ENCODE peak calls at places on chromosome 18, in eight cellular contexts. D is tibial artery, S is HFF-Myc, J is nephron progenitor cell, H is left ventricle myocardium inferior, B is GM12865, A is mucosa of descending colon, R is uterus. K is an unnamed sample.

GRCh38 chr18:49849331-49850217 is 36.2 kb upstream of the ACAA2 start:
- DNase-seq in B (no peak), D (no peak), A (peak; percentile 90), S (peak; percentile 97), H (peak; percentile 31), R (no peak), J (peak; percentile 26), K (no peak)

GRCh38 chr18:26258711-26259110 is 32.5 kb downstream of the TAF4B start:
- DNase-seq in A (no peak), B (no peak), S (no peak), J (no peak), R (no peak), D (no peak), H (no peak), K (no peak)

GRCh38 chr18:38525039-38525438 is 959.4 kb upstream of the CELF4 start:
- DNase-seq in B (peak; percentile 39), D (no peak), A (no peak), H (no peak), J (no peak), S (no peak), R (no peak), K (no peak)

GRCh38 chr18:60019463-60019840 is 119.7 kb downstream of the PMAIP1 start:
- DNase-seq in D (no peak), A (no peak), R (no peak), H (no peak), J (no peak), B (no peak), S (peak; percentile 29), K (no peak)

GRCh38 chr18:78647018-78647417 is 332.6 kb upstream of the SALL3 start:
- DNase-seq in B (no peak), S (no peak), A (no peak), H (no peak), J (no peak), R (no peak), D (no peak), K (no peak)

GRCh38 chr18:68147728-68148127 is 567.2 kb downstream of the TMX3 start:
- DNase-seq in J (no peak), H (no peak), D (no peak), A (no peak), R (no peak), S (no peak), B (no peak), K (no peak)

GRCh38 chr18:8423051-8423558 is 186.1 kb upstream of the RAB12 start:
- DNase-seq in H (no peak), R (no peak), B (no peak), D (no peak), A (no peak), J (no peak), S (peak; percentile 26), K (no peak)

GRCh38 chr18:72376256-72376655 is 167.9 kb downstream of the CBLN2 start:
- DNase-seq in A (no peak), R (no peak), D (no peak), B (no peak), H (no peak), S (no peak), J (no peak), K (no peak)

GRCh38 chr18:50356036-50356945 is 18.6 kb upstream of the SKA1 start:
- DNase-seq in J (no peak), H (no peak), D (no peak), S (no peak), B (peak; percentile 86), A (no peak), R (no peak), K (no peak)

GRCh38 chr18:58195278-58195721 is 151.3 kb downstream of the NEDD4L start:
- DNase-seq in H (no peak), J (peak; percentile 30), A (peak; percentile 67), R (peak; percentile 28), D (no peak), B (peak; percentile 5), S (no peak), K (no peak)

GRCh38 chr18:56550121-56550520 is 88.3 kb downstream of the TXNL1 start:
- DNase-seq in D (no peak), S (no peak), H (no peak), J (no peak), R (no peak), B (no peak), A (no peak), K (no peak)

GRCh38 chr18:79203017-79203605 is 133.9 kb downstream of the ATP9B start:
- DNase-seq in H (no peak), A (no peak), R (no peak), D (no peak), J (no peak), B (no peak), S (no peak), K (no peak)

GRCh38 chr18:46480187-46480586 is 176.8 kb downstream of the LOXHD1 start:
- DNase-seq in B (no peak), D (no peak), A (no peak), J (no peak), S (no peak), H (no peak), R (no peak), K (no peak)

GRCh38 chr18:49021433-49022129 is 70.8 kb upstream of the SMAD7 start:
- DNase-seq in A (peak; percentile 87), B (peak; percentile 75), J (no peak), R (no peak), H (peak; percentile 38), D (no peak), S (no peak), K (no peak)

GRCh38 chr18:62277045-62277444 is 48.1 kb upstream of the TNFRSF11A start:
- DNase-seq in D (no peak), B (peak; percentile 16), H (no peak), A (no peak), S (no peak), R (no peak), J (no peak), K (no peak)

GRCh38 chr18:29309352-29309751 is 1132.4 kb upstream of the CDH2 start:
- DNase-seq in J (no peak), A (no peak), D (no peak), R (no peak), S (no peak), B (no peak), H (no peak), K (no peak)

GRCh38 chr18:57784816-57785144 is 18.3 kb downstream of the ATP8B1 start:
- DNase-seq in B (no peak), A (no peak), D (no peak), J (no peak), H (no peak), S (no peak), R (no peak), K (no peak)

GRCh38 chr18:28201056-28201455 is 24.1 kb upstream of the CDH2 start:
- DNase-seq in H (no peak), A (no peak), D (no peak), J (no peak), S (no peak), R (no peak), B (no peak), K (no peak)

GRCh38 chr18:74040008-74040407 is 107.6 kb downstream of the FBXO15 start:
- DNase-seq in J (no peak), R (no peak), H (no peak), A (no peak), S (no peak), D (no peak), B (no peak), K (no peak)

GRCh38 chr18:37442477-37442876 is 123.1 kb downstream of the CELF4 start:
- DNase-seq in S (no peak), R (no peak), H (no peak), B (no peak), D (no peak), A (no peak), J (no peak), K (no peak)

DNA sequence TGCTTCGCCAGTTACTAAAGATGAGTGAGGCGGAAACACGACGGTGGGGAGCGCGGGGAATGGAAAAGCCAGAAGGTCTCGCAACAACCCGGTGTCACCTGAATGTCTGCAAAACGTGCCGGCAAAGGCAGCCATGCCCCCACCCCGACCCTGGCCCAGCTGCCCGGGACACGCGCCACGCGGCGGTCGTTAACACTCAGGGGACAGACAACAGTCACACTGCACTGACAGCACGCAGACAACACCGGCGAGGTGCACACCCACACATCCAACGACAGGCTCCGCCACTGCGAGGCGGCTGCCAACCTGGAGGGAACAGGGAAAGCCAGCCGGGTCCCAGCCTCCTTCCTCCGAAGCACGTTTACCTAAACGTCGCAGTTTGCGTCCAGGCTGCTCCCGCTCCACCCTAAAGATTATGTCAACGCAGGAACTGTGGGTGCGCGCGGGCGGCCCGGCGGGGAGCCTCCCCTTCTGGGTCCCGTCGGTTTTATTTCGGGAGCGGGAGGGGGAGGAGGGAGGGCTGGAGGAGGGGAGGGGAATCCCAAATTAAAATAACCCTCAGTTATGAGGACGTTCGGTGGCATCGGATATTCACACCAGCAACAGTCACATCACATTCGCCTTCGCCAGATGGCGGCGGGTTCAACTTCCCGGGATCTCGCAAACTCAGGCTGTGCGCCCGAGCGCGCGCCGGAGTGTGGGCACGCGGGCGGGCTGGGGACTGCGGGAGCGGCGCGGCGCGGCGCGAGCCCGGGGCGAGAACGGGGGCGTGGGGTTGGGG is 694 bp downstream of the PTGR3 start:
- DNase-seq in A (peak; percentile 73), S (no peak), B (peak; percentile 62), R (peak; percentile 45), H (peak; percentile 58), J (peak; percentile 57), D (peak; percentile 48), K (peak; percentile 45)
- TF ChIP-seq CTCF in A (no peak), S (no peak), B (no peak), R (peak; percentile 4), H (peak; percentile 27), J (no peak), D (no peak), K (peak; percentile 18)

GRCh38 chr18:51801515-51801914 is 538.5 kb upstream of the DCC start:
- DNase-seq in R (no peak), J (no peak), D (no peak), B (no peak), H (no peak), S (no peak), A (no peak), K (no peak)
- TF ChIP-seq CTCF in R (no peak), J (no peak), D (no peak), B (no peak), H (no peak), S (no peak), A (no peak), K (no peak)

DNA sequence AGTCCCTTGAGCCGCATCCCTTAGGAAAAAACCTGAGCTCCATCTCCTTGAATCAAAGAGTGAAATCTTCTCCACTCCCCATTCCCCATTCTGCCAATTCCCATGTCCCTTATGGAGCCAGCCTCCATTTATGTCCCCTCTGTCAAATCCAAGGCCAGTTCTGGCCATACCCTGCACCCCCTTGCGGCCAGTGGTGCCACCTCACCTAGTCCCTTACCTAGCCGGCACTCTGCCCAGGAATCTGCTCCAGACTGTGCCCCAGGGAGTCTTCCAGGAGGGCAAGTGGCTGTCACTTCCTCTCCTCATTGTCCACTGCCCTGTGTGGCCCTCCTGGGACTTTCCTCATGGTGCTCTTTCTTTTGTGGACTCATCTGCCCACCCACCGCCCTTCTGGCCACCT is 195.4 kb upstream of the RMP24 start:
- DNase-seq in A (no peak), R (no peak), D (no peak), B (peak; percentile 9), S (no peak), J (no peak), H (no peak), K (no peak)
- TF ChIP-seq CTCF in A (no peak), R (no peak), D (no peak), B (peak; percentile 32), S (peak; percentile 11), J (no peak), H (no peak), K (no peak)

DNA sequence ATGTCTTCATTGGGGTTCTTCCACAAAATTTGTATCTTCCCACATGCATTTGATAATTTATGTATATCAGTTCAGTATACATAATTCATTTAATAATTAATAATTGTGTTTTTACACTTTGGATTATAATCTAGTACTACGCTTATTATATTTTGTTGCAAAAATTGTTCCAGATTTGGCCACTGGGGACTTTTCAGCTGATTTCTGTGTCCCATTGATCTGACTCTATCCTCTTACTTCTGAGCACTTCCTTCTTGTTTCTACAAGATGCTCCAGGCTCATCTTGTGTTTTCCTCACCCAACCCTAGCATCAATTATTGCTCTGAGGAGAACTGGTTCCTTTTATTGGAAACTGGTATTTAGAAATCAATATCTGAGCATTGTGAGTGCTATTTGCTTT is 215.3 kb upstream of the CDH19 start:
- DNase-seq in S (no peak), J (no peak), B (no peak), H (no peak), R (no peak), D (no peak), A (no peak), K (no peak)
- TF ChIP-seq CTCF in S (no peak), J (no peak), B (peak; percentile 10), H (no peak), R (no peak), D (no peak), A (no peak), K (peak; percentile 55)

K was measured in neural crest cell.